ENCODE peak calls at places on chromosomes 13 and 19, in five cellular contexts. One of them, this sample, is unnamed.

GRCh38 chr13:28652002-28652401 is 6.9 kb upstream of the POMP start:
- DNase-seq in NCI-H774: no peak
- DNase-seq in B cell: no peak
- DNase-seq in NCI-H1092 treated with DMSO at 0.1 percent for 48 hours: no peak
- DNase-seq in nephron progenitor cell: no peak
- DNase-seq in this sample: no peak

GRCh38 chr13:73702419-73703071 is 431.7 kb downstream of the KLF12 start:
- DNase-seq in NCI-H774: no peak
- DNase-seq in B cell: no peak
- DNase-seq in NCI-H1092 treated with DMSO at 0.1 percent for 48 hours: no peak
- DNase-seq in nephron progenitor cell: no peak
- DNase-seq in this sample: no peak

GRCh38 chr19:1261863-1262686 is 7.1 kb upstream of the CIRBP start:
- DNase-seq in NCI-H774: peak; percentile 11
- DNase-seq in B cell: no peak
- DNase-seq in NCI-H1092 treated with DMSO at 0.1 percent for 48 hours: peak; percentile 57
- DNase-seq in nephron progenitor cell: no peak
- DNase-seq in this sample: peak; percentile 82

GRCh38 chr19:15264061-15264932 is 32.0 kb upstream of the EPHX3 start:
- DNase-seq in NCI-H774: no peak
- DNase-seq in B cell: peak; percentile 79
- DNase-seq in NCI-H1092 treated with DMSO at 0.1 percent for 48 hours: peak; percentile 25
- DNase-seq in nephron progenitor cell: peak; percentile 82
- DNase-seq in this sample: peak; percentile 61

GRCh38 chr19:12834976-12835757 is 788 bp upstream of the RTBDN start:
- DNase-seq in NCI-H774: peak; percentile 72
- DNase-seq in B cell: no peak
- DNase-seq in NCI-H1092 treated with DMSO at 0.1 percent for 48 hours: peak; percentile 47
- DNase-seq in nephron progenitor cell: peak; percentile 59
- DNase-seq in this sample: no peak

GRCh38 chr19:41014643-41015042 is 23.6 kb downstream of the CYP2B6 start:
- DNase-seq in NCI-H774: no peak
- DNase-seq in B cell: no peak
- DNase-seq in NCI-H1092 treated with DMSO at 0.1 percent for 48 hours: no peak
- DNase-seq in nephron progenitor cell: no peak
- DNase-seq in this sample: no peak

GRCh38 chr13:45133396-45134118 is 13.2 kb downstream of the GTF2F2 start:
- DNase-seq in NCI-H774: no peak
- DNase-seq in B cell: no peak
- DNase-seq in NCI-H1092 treated with DMSO at 0.1 percent for 48 hours: no peak
- DNase-seq in nephron progenitor cell: no peak
- DNase-seq in this sample: no peak

GRCh38 chr19:32373614-32374295 is 28.3 kb downstream of the ZNF507 start:
- DNase-seq in NCI-H774: peak; percentile 67
- DNase-seq in B cell: no peak
- DNase-seq in NCI-H1092 treated with DMSO at 0.1 percent for 48 hours: peak; percentile 5
- DNase-seq in nephron progenitor cell: no peak
- DNase-seq in this sample: peak; percentile 86

GRCh38 chr19:18543814-18544475 is 572 bp upstream of the FKBP8 start:
- DNase-seq in NCI-H774: peak; percentile 51
- DNase-seq in B cell: peak; percentile 73
- DNase-seq in NCI-H1092 treated with DMSO at 0.1 percent for 48 hours: no peak
- DNase-seq in nephron progenitor cell: no peak
- DNase-seq in this sample: no peak